ENCODE peak calls at places on chromosomes 12 and 14, in nine cellular contexts. J, A, E, B, G, H, Q, K and S are unnamed samples.
A peak's percentile ranks its signal among the peaks of the same experiment; 100 is the strongest.

GRCh38 chr14:55129086-55129427 is at the start of gene LGALS3:
- DNase-seq in H (peak; percentile 88), E (no peak), J (peak; percentile 78), A (peak; percentile 69), Q (no peak), B (peak; percentile 70), K (peak; percentile 69), G (no peak), S (no peak)

GRCh38 chr14:51576899-51577298 is 74.8 kb upstream of the FRMD6 start:
- DNase-seq in B (peak; percentile 76), J (no peak), Q (no peak), E (no peak), K (no peak), A (no peak), H (no peak), G (no peak), S (no peak)

GRCh38 chr14:54450535-54450934 is 9.4 kb upstream of the CNIH1 start:
- DNase-seq in H (no peak), B (peak; percentile 14), K (peak; percentile 68), G (no peak), A (peak; percentile 57), J (no peak), Q (peak; percentile 41), E (no peak), S (no peak)

GRCh38 chr12:112001555-112001954 is 11.4 kb downstream of the TMEM116 start:
- DNase-seq in E (no peak), J (no peak), Q (no peak), K (no peak), G (no peak), B (no peak), H (no peak), A (no peak), S (no peak)

GRCh38 chr14:58535084-58535483 is 102.7 kb upstream of the DACT1 start:
- DNase-seq in K (peak; percentile 22), A (no peak), H (no peak), G (no peak), J (no peak), Q (no peak), B (no peak), E (no peak), S (peak; percentile 11)

GRCh38 chr12:770474-770873 is 18.1 kb downstream of the WNK1 start:
- DNase-seq in H (no peak), A (no peak), Q (no peak), E (no peak), B (no peak), J (no peak), K (no peak), G (no peak), S (no peak)

GRCh38 chr14:44463386-44464004 is 43.6 kb downstream of the FSCB start:
- DNase-seq in A (peak; percentile 0), G (no peak), J (no peak), Q (no peak), H (no peak), K (no peak), B (no peak), E (no peak), S (no peak)

GRCh38 chr12:47881826-47882427 is 22.9 kb downstream of the VDR start:
- DNase-seq in J (no peak), E (no peak), Q (peak; percentile 98), A (peak; percentile 98), B (peak; percentile 94), K (peak; percentile 99), G (no peak), H (no peak), S (peak; percentile 22)

GRCh38 chr12:114174326-114174725 is 208.2 kb upstream of the RBM19 start:
- DNase-seq in H (no peak), E (no peak), J (no peak), Q (no peak), K (no peak), G (no peak), A (no peak), B (no peak), S (no peak)

GRCh38 chr12:27453462-27453861 is 6.9 kb downstream of the SMCO2 start:
- DNase-seq in K (no peak), G (no peak), A (no peak), Q (no peak), B (no peak), H (no peak), J (no peak), E (no peak), S (no peak)

GRCh38 chr14:44712095-44712822 is 205.2 kb upstream of the FSCB start:
- DNase-seq in G (no peak), A (no peak), K (no peak), H (no peak), B (no peak), E (no peak), Q (no peak), J (no peak), S (no peak)

GRCh38 chr14:76929927-76930326 is 98.6 kb downstream of the IRF2BPL start:
- DNase-seq in H (no peak), Q (no peak), J (peak; percentile 62), E (no peak), A (no peak), K (no peak), G (peak; percentile 28), B (peak; percentile 59), S (no peak)

GRCh38 chr12:55938826-55939501 is 8.0 kb downstream of the DGKA start:
- DNase-seq in G (no peak), E (no peak), J (no peak), Q (no peak), K (no peak), A (peak; percentile 23), H (no peak), B (no peak), S (no peak)

GRCh38 chr12:52615208-52615868 is 3.0 kb downstream of the KRT73 start:
- DNase-seq in K (peak; percentile 8), Q (no peak), G (no peak), B (peak; percentile 26), E (no peak), J (no peak), H (no peak), A (peak; percentile 10), S (no peak)